ENCODE peak calls at places on chromosomes 2 and 18, in four cellular contexts. One of them, this sample, is unnamed.

GRCh38 chr2:98777076-98777475 is 46.1 kb upstream of the MGAT4A start:
- DNase-seq in HEK293T: no peak
- DNase-seq in K562: no peak
- DNase-seq in HepG2: no peak
- DNase-seq in this sample: no peak

GRCh38 chr2:200308001-200308400 is 1.5 kb downstream of the SPATS2L start:
- DNase-seq in HEK293T: no peak
- DNase-seq in K562: no peak
- DNase-seq in HepG2: no peak
- DNase-seq in this sample: no peak

GRCh38 chr18:78634061-78634696 is 345.4 kb upstream of the SALL3 start:
- DNase-seq in HEK293T: no peak
- DNase-seq in K562: no peak
- DNase-seq in HepG2: no peak
- DNase-seq in this sample: no peak

GRCh38 chr2:185700883-185701282 is 37.7 kb upstream of the FSIP2 start:
- DNase-seq in HEK293T: peak; percentile 8
- DNase-seq in K562: no peak
- DNase-seq in HepG2: no peak
- DNase-seq in this sample: no peak

GRCh38 chr18:9086015-9086414 is 16.5 kb upstream of the NDUFV2 start:
- DNase-seq in HEK293T: no peak
- DNase-seq in K562: no peak
- DNase-seq in HepG2: no peak
- DNase-seq in this sample: no peak

GRCh38 chr2:42102606-42103450 is 55.0 kb downstream of the PKDCC start:
- DNase-seq in HEK293T: no peak
- DNase-seq in K562: no peak
- DNase-seq in HepG2: no peak
- DNase-seq in this sample: no peak

GRCh38 chr2:12688156-12688555 is 28.6 kb upstream of the TRIB2 start:
- DNase-seq in HEK293T: no peak
- DNase-seq in K562: no peak
- DNase-seq in HepG2: no peak
- DNase-seq in this sample: no peak

GRCh38 chr2:67836861-67837260 is 225.9 kb downstream of the C1D start:
- DNase-seq in HEK293T: no peak
- DNase-seq in K562: no peak
- DNase-seq in HepG2: no peak
- DNase-seq in this sample: no peak

GRCh38 chr2:173571021-173571821 is 216.5 kb downstream of the CDCA7 start:
- DNase-seq in HEK293T: peak; percentile 37
- DNase-seq in K562: no peak
- DNase-seq in HepG2: peak; percentile 26
- DNase-seq in this sample: no peak

GRCh38 chr2:9990735-9991134 is 39.2 kb downstream of the GRHL1 start:
- DNase-seq in HEK293T: no peak
- DNase-seq in K562: no peak
- DNase-seq in HepG2: no peak
- DNase-seq in this sample: no peak

GRCh38 chr2:65061910-65062339 is 5.7 kb downstream of the CEP68 start:
- DNase-seq in HEK293T: no peak
- DNase-seq in K562: no peak
- DNase-seq in HepG2: no peak
- DNase-seq in this sample: no peak

GRCh38 chr2:27833931-27834330 is 56.3 kb downstream of the RBKS start:
- DNase-seq in HEK293T: no peak
- DNase-seq in K562: no peak
- DNase-seq in HepG2: no peak
- DNase-seq in this sample: no peak

GRCh38 chr18:29648891-29649290 is 1393.7 kb downstream of the DSC3 start:
- DNase-seq in HEK293T: no peak
- DNase-seq in K562: no peak
- DNase-seq in HepG2: no peak
- DNase-seq in this sample: no peak

GRCh38 chr2:11744631-11745394 is 1.6 kb upstream of the LPIN1 start:
- DNase-seq in HEK293T: no peak
- DNase-seq in K562: peak; percentile 44
- DNase-seq in HepG2: peak; percentile 79
- DNase-seq in this sample: no peak

GRCh38 chr2:160942505-160943125 is 217.6 kb upstream of the TANK start:
- DNase-seq in HEK293T: no peak
- DNase-seq in K562: no peak
- DNase-seq in HepG2: no peak
- DNase-seq in this sample: no peak

GRCh38 chr2:12759248-12759647 is 42.5 kb downstream of the TRIB2 start:
- DNase-seq in HEK293T: no peak
- DNase-seq in K562: no peak
- DNase-seq in HepG2: no peak
- DNase-seq in this sample: no peak

GRCh38 chr2:141137121-141137693 is 993.6 kb downstream of the LRP1B start:
- DNase-seq in HEK293T: no peak
- DNase-seq in K562: no peak
- DNase-seq in HepG2: no peak
- DNase-seq in this sample: no peak

GRCh38 chr2:164850235-164850634 is 8.6 kb upstream of the COBLL1 start:
- DNase-seq in HEK293T: no peak
- DNase-seq in K562: no peak
- DNase-seq in HepG2: no peak
- DNase-seq in this sample: no peak

GRCh38 chr2:171702781-171703556 is 15.7 kb downstream of the DYNC1I2 start:
- DNase-seq in HEK293T: no peak
- DNase-seq in K562: no peak
- DNase-seq in HepG2: no peak
- DNase-seq in this sample: no peak

GRCh38 chr18:78984941-78985784 is 5.5 kb downstream of the SALL3 start:
- DNase-seq in HEK293T: peak; percentile 9
- DNase-seq in K562: no peak
- DNase-seq in HepG2: peak; percentile 33
- DNase-seq in this sample: no peak

GRCh38 chr2:7847321-7847720 is 834.5 kb upstream of the ID2 start:
- DNase-seq in HEK293T: no peak
- DNase-seq in K562: no peak
- DNase-seq in HepG2: no peak
- DNase-seq in this sample: no peak

GRCh38 chr2:172545408-172546075 is 10.3 kb upstream of the PDK1 start:
- DNase-seq in HEK293T: no peak
- DNase-seq in K562: no peak
- DNase-seq in HepG2: no peak
- DNase-seq in this sample: no peak

GRCh38 chr2:85326406-85326945 is 1.3 kb downstream of the TGOLN2 start:
- DNase-seq in HEK293T: peak; percentile 17
- DNase-seq in K562: no peak
- DNase-seq in HepG2: peak; percentile 52
- DNase-seq in this sample: no peak

GRCh38 chr2:48983556-48983955 is 170.8 kb downstream of the FSHR start:
- DNase-seq in HEK293T: no peak
- DNase-seq in K562: no peak
- DNase-seq in HepG2: no peak
- DNase-seq in this sample: no peak

GRCh38 chr2:134774786-134775641 is 56.2 kb upstream of the TMEM163 start:
- DNase-seq in HEK293T: no peak
- DNase-seq in K562: no peak
- DNase-seq in HepG2: no peak
- DNase-seq in this sample: no peak

GRCh38 chr2:79554899-79555298 is 42.0 kb downstream of the CTNNA2 start:
- DNase-seq in HEK293T: no peak
- DNase-seq in K562: no peak
- DNase-seq in HepG2: no peak
- DNase-seq in this sample: no peak

GRCh38 chr2:108278631-108279030 is 10.1 kb upstream of the SULT1C2 start:
- DNase-seq in HEK293T: no peak
- DNase-seq in K562: no peak
- DNase-seq in HepG2: no peak
- DNase-seq in this sample: no peak

GRCh38 chr2:20217041-20217970 is 7.6 kb downstream of the SDC1 start:
- DNase-seq in HEK293T: no peak
- DNase-seq in K562: no peak
- DNase-seq in HepG2: no peak
- DNase-seq in this sample: no peak

GRCh38 chr2:16687222-16687621 is 21.6 kb upstream of the CYRIA start:
- DNase-seq in HEK293T: no peak
- DNase-seq in K562: no peak
- DNase-seq in HepG2: no peak
- DNase-seq in this sample: no peak

GRCh38 chr2:15935675-15936074 is 4.7 kb upstream of the MYCN start:
- DNase-seq in HEK293T: no peak
- DNase-seq in K562: no peak
- DNase-seq in HepG2: no peak
- DNase-seq in this sample: no peak

GRCh38 chr2:238942080-238942761 is 94.3 kb downstream of the TWIST2 start:
- DNase-seq in HEK293T: no peak
- DNase-seq in K562: no peak
- DNase-seq in HepG2: no peak
- DNase-seq in this sample: no peak

GRCh38 chr2:111972955-111973565 is 74.7 kb downstream of the MERTK start:
- DNase-seq in HEK293T: no peak
- DNase-seq in K562: no peak
- DNase-seq in HepG2: no peak
- DNase-seq in this sample: peak; percentile 3

GRCh38 chr2:195898505-195898904 is 170.1 kb downstream of the DNAH7 start:
- DNase-seq in HEK293T: peak; percentile 39
- DNase-seq in K562: no peak
- DNase-seq in HepG2: peak; percentile 4
- DNase-seq in this sample: no peak

GRCh38 chr2:65033178-65033577 is 23.0 kb upstream of the CEP68 start:
- DNase-seq in HEK293T: no peak
- DNase-seq in K562: peak; percentile 59
- DNase-seq in HepG2: peak; percentile 25
- DNase-seq in this sample: no peak

GRCh38 chr2:209976698-209977385 is 25.6 kb upstream of the RPE start:
- DNase-seq in HEK293T: no peak
- DNase-seq in K562: no peak
- DNase-seq in HepG2: no peak
- DNase-seq in this sample: peak; percentile 5
- TF ChIP-seq FOXK2 in HEK293T: no peak
- TF ChIP-seq FOXK2 in K562: no peak
- TF ChIP-seq FOXK2 in HepG2: no peak
- TF ChIP-seq FOXK2 in this sample: no peak

GRCh38 chr2:217289909-217290283 is 430.0 kb upstream of the TNP1 start:
- DNase-seq in HEK293T: peak; percentile 50
- DNase-seq in K562: no peak
- DNase-seq in HepG2: peak; percentile 9
- DNase-seq in this sample: no peak

GRCh38 chr2:217283505-217283904 is 423.6 kb upstream of the TNP1 start:
- DNase-seq in HEK293T: no peak
- DNase-seq in K562: no peak
- DNase-seq in HepG2: no peak
- DNase-seq in this sample: no peak

GRCh38 chr2:217289153-217289908 is 429.5 kb upstream of the TNP1 start:
- DNase-seq in HEK293T: no peak
- DNase-seq in K562: no peak
- DNase-seq in HepG2: no peak
- DNase-seq in this sample: no peak

GRCh38 chr2:217288472-217289063 is 428.7 kb upstream of the TNP1 start:
- DNase-seq in HEK293T: no peak
- DNase-seq in K562: no peak
- DNase-seq in HepG2: no peak
- DNase-seq in this sample: no peak

DNA sequence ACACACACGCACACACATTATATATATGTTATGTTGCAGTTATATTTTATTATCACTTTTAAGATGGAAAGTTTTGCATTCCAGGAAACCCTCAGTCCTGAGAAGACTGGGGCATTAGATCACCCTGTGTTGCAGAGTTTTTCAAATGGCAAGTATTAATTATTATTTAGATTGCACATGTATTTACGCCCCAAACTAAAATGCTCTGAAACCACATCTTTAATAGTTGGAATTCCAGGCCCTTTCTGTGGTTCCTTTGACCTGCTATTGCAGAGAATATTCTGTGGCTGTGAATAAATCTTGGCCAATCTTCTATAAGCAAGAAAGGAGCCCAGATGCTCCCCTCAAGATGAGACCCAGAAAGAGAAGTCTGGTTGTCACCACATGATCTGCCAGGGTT is 427.0 kb upstream of the TNP1 start:
- DNase-seq in HEK293T: no peak
- DNase-seq in K562: no peak
- DNase-seq in HepG2: no peak
- DNase-seq in this sample: no peak
- TF ChIP-seq FOXK2 in HEK293T: no peak
- TF ChIP-seq FOXK2 in K562: no peak
- TF ChIP-seq FOXK2 in HepG2: no peak
- TF ChIP-seq FOXK2 in this sample: no peak

DNA sequence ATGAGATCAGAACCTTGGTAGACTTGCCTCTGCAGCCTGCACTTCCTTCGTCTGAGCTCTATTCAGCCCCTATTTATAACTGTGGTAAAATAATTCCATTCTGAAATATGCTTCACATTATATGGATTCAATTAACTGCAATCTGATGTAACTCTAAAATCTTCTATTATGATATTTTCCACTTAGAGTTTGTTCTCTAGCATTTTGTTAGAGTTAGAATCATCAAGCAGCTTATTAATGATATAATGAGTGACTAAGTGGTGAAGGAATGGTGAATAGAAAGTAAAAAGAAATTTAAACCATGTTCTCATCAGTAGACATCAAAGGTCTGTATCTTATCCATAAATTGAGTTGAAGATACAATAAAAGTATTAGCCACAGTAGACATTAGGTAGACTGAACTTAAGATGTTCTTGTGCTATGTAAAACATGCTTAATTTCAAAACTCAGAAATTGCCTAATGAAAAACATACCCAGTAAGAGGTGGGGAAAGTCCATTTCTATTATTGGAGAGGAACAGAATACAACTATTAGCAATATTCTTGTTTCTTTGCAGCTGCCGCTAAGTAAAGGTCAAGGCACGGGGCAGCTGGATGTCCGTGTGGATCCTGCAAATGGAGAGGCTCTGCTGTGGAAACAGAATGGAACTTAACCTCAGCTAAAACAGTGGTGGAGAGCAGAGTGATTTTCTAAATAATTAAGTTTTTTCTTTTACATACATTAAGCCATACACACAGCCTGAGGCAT is 139.4 kb upstream of the ARHGAP28 start:
- DNase-seq in HEK293T: no peak
- DNase-seq in K562: no peak
- DNase-seq in HepG2: no peak
- DNase-seq in this sample: no peak
- TF ChIP-seq FOXK2 in HEK293T: no peak
- TF ChIP-seq FOXK2 in K562: no peak
- TF ChIP-seq FOXK2 in HepG2: no peak
- TF ChIP-seq FOXK2 in this sample: no peak

GRCh38 chr18:6718255-6718654 is 11.3 kb upstream of the ARHGAP28 start:
- DNase-seq in HEK293T: no peak
- DNase-seq in K562: no peak
- DNase-seq in HepG2: no peak
- DNase-seq in this sample: no peak

GRCh38 chr18:6724331-6724730 is 5.2 kb upstream of the ARHGAP28 start:
- DNase-seq in HEK293T: no peak
- DNase-seq in K562: no peak
- DNase-seq in HepG2: no peak
- DNase-seq in this sample: no peak

GRCh38 chr18:6722680-6723079 is 6.8 kb upstream of the ARHGAP28 start:
- DNase-seq in HEK293T: no peak
- DNase-seq in K562: no peak
- DNase-seq in HepG2: no peak
- DNase-seq in this sample: no peak

GRCh38 chr18:6719098-6719913 is 10.2 kb upstream of the ARHGAP28 start:
- DNase-seq in HEK293T: no peak
- DNase-seq in K562: no peak
- DNase-seq in HepG2: no peak
- DNase-seq in this sample: no peak

GRCh38 chr18:6719914-6720692 is 9.4 kb upstream of the ARHGAP28 start:
- DNase-seq in HEK293T: no peak
- DNase-seq in K562: no peak
- DNase-seq in HepG2: no peak
- DNase-seq in this sample: no peak
- TF ChIP-seq FOXK2 in HEK293T: no peak
- TF ChIP-seq FOXK2 in K562: no peak
- TF ChIP-seq FOXK2 in HepG2: no peak
- TF ChIP-seq FOXK2 in this sample: no peak